ENCODE peak calls at places on chromosomes 1 and 21, in seven cellular contexts. One of them, this sample, is unnamed.

GRCh38 chr1:44300882-44301281 is 54.2 kb downstream of the ERI3 start:
- DNase-seq in stomach: no peak
- DNase-seq in body of pancreas: no peak
- DNase-seq in transverse colon: no peak
- DNase-seq in sigmoid colon: no peak
- DNase-seq in spleen: no peak
- DNase-seq in testis: no peak
- DNase-seq in this sample: no peak

GRCh38 chr1:198638894-198639319 is at the start of gene PTPRC:
- DNase-seq in body of pancreas: no peak
- DNase-seq in testis: no peak
- DNase-seq in spleen: no peak
- DNase-seq in sigmoid colon: no peak
- DNase-seq in stomach: no peak
- DNase-seq in transverse colon: no peak
- DNase-seq in this sample: no peak

GRCh38 chr1:208270679-208271111 is 26.5 kb upstream of the PLXNA2 start:
- DNase-seq in transverse colon: no peak
- DNase-seq in stomach: no peak
- DNase-seq in body of pancreas: no peak
- DNase-seq in sigmoid colon: no peak
- DNase-seq in spleen: no peak
- DNase-seq in testis: no peak
- DNase-seq in this sample: no peak

GRCh38 chr1:9180077-9180819 is 51.3 kb upstream of the GPR157 start:
- DNase-seq in stomach: no peak
- DNase-seq in testis: no peak
- DNase-seq in spleen: no peak
- DNase-seq in body of pancreas: no peak
- DNase-seq in sigmoid colon: no peak
- DNase-seq in transverse colon: no peak
- DNase-seq in this sample: no peak

GRCh38 chr21:45280178-45280821 is 7.4 kb downstream of the POFUT2 start:
- DNase-seq in body of pancreas: no peak
- DNase-seq in spleen: peak; percentile 65
- DNase-seq in testis: no peak
- DNase-seq in sigmoid colon: no peak
- DNase-seq in stomach: peak; percentile 13
- DNase-seq in transverse colon: no peak
- DNase-seq in this sample: no peak

GRCh38 chr1:77015748-77016341 is 148.6 kb downstream of the ST6GALNAC5 start:
- DNase-seq in spleen: no peak
- DNase-seq in body of pancreas: no peak
- DNase-seq in sigmoid colon: no peak
- DNase-seq in transverse colon: no peak
- DNase-seq in stomach: no peak
- DNase-seq in testis: no peak
- DNase-seq in this sample: no peak

GRCh38 chr1:2086446-2087082 is 36.4 kb downstream of the PRKCZ start:
- DNase-seq in body of pancreas: no peak
- DNase-seq in sigmoid colon: no peak
- DNase-seq in spleen: no peak
- DNase-seq in transverse colon: no peak
- DNase-seq in testis: no peak
- DNase-seq in stomach: no peak
- DNase-seq in this sample: no peak

GRCh38 chr1:156645666-156646065 is 3.7 kb downstream of the BCAN start:
- DNase-seq in sigmoid colon: no peak
- DNase-seq in stomach: no peak
- DNase-seq in testis: no peak
- DNase-seq in body of pancreas: no peak
- DNase-seq in transverse colon: no peak
- DNase-seq in spleen: no peak
- DNase-seq in this sample: no peak

GRCh38 chr1:11882814-11883538 is 24.2 kb upstream of the NPPB start:
- DNase-seq in spleen: no peak
- DNase-seq in transverse colon: peak; percentile 69
- DNase-seq in stomach: peak; percentile 88
- DNase-seq in sigmoid colon: no peak
- DNase-seq in body of pancreas: peak; percentile 89
- DNase-seq in testis: peak; percentile 27
- DNase-seq in this sample: no peak

GRCh38 chr1:116991918-116992317 is 9.6 kb upstream of the CD101 start:
- DNase-seq in spleen: no peak
- DNase-seq in stomach: no peak
- DNase-seq in transverse colon: no peak
- DNase-seq in sigmoid colon: no peak
- DNase-seq in testis: no peak
- DNase-seq in body of pancreas: no peak
- DNase-seq in this sample: no peak

GRCh38 chr1:13801711-13802486 is 101.9 kb downstream of the PRDM2 start:
- DNase-seq in sigmoid colon: no peak
- DNase-seq in body of pancreas: no peak
- DNase-seq in testis: no peak
- DNase-seq in spleen: no peak
- DNase-seq in transverse colon: peak; percentile 55
- DNase-seq in stomach: peak; percentile 62
- DNase-seq in this sample: no peak

GRCh38 chr1:9197186-9198099 is 37.1 kb upstream of the H6PD start:
- DNase-seq in testis: no peak
- DNase-seq in spleen: no peak
- DNase-seq in sigmoid colon: no peak
- DNase-seq in body of pancreas: no peak
- DNase-seq in transverse colon: no peak
- DNase-seq in stomach: no peak
- DNase-seq in this sample: no peak

GRCh38 chr1:221350091-221350490 is 391.8 kb downstream of the DUSP10 start:
- DNase-seq in sigmoid colon: no peak
- DNase-seq in testis: no peak
- DNase-seq in transverse colon: no peak
- DNase-seq in spleen: no peak
- DNase-seq in body of pancreas: no peak
- DNase-seq in stomach: no peak
- DNase-seq in this sample: no peak

GRCh38 chr1:5769146-5769545 is 223.1 kb downstream of the NPHP4 start:
- DNase-seq in transverse colon: no peak
- DNase-seq in body of pancreas: no peak
- DNase-seq in sigmoid colon: no peak
- DNase-seq in testis: peak; percentile 82
- DNase-seq in stomach: no peak
- DNase-seq in spleen: peak; percentile 15
- DNase-seq in this sample: no peak

GRCh38 chr1:172326171-172326570 is 94.3 kb upstream of the C1orf105 start:
- DNase-seq in body of pancreas: no peak
- DNase-seq in testis: no peak
- DNase-seq in spleen: no peak
- DNase-seq in stomach: no peak
- DNase-seq in sigmoid colon: no peak
- DNase-seq in transverse colon: no peak
- DNase-seq in this sample: no peak

GRCh38 chr1:90993245-90993644 is 28.6 kb downstream of the ZNF644 start:
- DNase-seq in stomach: no peak
- DNase-seq in testis: no peak
- DNase-seq in sigmoid colon: no peak
- DNase-seq in body of pancreas: peak; percentile 59
- DNase-seq in spleen: no peak
- DNase-seq in transverse colon: no peak
- DNase-seq in this sample: no peak

DNA sequence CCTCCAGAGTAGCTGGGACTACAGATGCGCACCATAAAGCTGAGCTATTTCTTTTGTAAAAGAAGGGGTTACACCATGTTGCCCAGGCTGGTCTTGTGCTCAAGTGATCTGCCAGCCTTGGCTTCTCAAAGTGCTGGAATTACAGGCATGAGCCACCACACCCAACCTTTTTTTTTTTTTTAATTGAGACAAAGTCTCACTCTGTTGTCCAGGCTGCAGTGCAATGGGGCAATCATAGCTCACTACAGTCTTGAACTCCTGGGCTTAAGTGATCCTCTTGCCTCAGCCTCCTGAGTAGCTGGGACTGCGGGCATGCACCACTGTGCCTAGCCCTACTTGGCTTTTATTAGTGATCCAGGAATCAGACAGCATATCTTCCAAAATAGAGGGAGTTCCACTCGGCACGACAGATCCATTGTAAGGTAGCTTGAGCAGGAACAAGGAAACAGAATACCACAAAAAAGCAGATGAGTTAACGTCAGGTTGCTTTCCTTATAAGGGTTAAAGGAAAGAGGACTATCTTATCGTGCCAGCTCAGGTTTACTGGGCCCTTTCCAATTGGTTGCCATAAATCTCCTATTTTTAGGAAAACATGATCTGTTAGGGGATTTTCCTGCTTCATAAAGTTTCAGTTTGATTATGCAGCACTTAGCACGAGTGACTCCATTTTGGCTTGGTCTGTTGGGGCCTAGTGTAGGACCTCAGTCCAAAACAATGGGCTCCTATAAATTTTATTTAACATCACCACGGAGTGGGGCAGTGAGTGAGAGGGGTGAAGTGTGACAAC is 45.2 kb downstream of the NENF start:
- DNase-seq in transverse colon: peak; percentile 28
- DNase-seq in spleen: no peak
- DNase-seq in body of pancreas: no peak
- DNase-seq in sigmoid colon: peak; percentile 32
- DNase-seq in stomach: no peak
- DNase-seq in testis: no peak
- DNase-seq in this sample: no peak
- H3K27ac ChIP-seq in transverse colon: peak overlapping the region; percentile 61
- H3K27ac ChIP-seq in spleen: no peak overlapping the region
- H3K27ac ChIP-seq in body of pancreas: no peak overlapping the region
- H3K27ac ChIP-seq in sigmoid colon: no peak overlapping the region
- H3K27ac ChIP-seq in stomach: no peak overlapping the region
- H3K27ac ChIP-seq in testis: no peak overlapping the region
- H3K27ac ChIP-seq in this sample: no peak overlapping the region

DNA sequence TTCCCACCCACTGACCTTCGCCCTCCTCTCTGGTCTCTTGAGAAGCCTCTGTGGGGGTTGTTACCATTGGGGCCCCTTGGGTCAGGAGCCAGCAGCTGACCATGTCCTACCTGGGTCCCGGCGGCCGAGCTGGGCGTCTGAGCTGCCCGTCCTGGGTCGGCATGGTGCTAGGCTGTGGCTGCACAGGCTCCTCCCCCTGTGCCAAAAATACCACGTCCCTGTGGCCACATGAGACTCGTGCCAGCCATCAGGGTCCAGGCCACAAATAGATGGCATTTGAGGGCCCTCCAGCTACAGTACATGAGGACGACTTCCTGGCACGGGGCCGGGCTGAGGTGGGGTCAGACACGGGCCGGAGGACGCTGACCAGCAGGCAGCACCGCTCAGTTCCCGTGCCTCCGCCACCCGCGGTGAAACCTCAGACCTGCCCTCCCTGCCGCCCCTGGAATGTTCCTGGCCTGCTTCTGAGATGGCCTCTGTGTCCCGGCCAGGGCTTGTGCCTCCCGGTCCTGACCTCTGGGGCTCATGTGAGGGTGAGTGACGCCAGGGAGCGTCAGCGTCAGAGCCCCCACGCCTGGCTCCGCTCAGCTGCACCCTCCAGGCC is at the start of gene PERM1:
- DNase-seq in testis: no peak
- DNase-seq in body of pancreas: no peak
- DNase-seq in transverse colon: no peak
- DNase-seq in spleen: no peak
- DNase-seq in sigmoid colon: no peak
- DNase-seq in stomach: no peak
- DNase-seq in this sample: no peak
- TF ChIP-seq POLR2A in testis: no peak
- TF ChIP-seq POLR2A in body of pancreas: no peak
- TF ChIP-seq POLR2A in transverse colon: no peak
- TF ChIP-seq POLR2A in spleen: no peak
- TF ChIP-seq POLR2A in sigmoid colon: no peak
- TF ChIP-seq POLR2A in stomach: no peak
- TF ChIP-seq POLR2A in this sample: no peak

DNA sequence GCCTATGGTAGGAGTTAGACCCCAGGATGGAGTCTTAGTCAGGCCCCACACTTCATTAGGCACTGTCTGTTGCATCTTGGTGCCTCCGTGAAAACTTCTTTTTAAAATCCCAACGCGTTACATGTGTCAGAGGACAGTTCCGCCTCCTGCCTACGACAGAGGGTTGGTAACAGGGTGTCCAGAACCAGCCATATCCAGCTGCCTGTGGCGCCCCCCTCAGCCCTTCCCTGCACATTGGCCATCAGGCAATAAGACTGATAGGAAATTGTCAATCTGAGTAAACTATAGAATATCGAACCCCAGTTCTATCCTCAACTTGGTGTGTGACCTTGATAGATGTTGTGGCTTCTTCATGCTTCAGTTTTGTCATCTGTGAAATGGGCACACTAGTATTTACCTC is 108.6 kb upstream of the CSF3R start:
- DNase-seq in stomach: no peak
- DNase-seq in testis: peak; percentile 48
- DNase-seq in spleen: peak; percentile 4
- DNase-seq in body of pancreas: no peak
- DNase-seq in transverse colon: no peak
- DNase-seq in sigmoid colon: no peak
- DNase-seq in this sample: no peak
- TF ChIP-seq CTCF in stomach: no peak
- TF ChIP-seq CTCF in testis: no peak
- TF ChIP-seq CTCF in spleen: no peak
- TF ChIP-seq CTCF in body of pancreas: no peak
- TF ChIP-seq CTCF in transverse colon: no peak
- TF ChIP-seq CTCF in sigmoid colon: no peak
- TF ChIP-seq CTCF in this sample: no peak

DNA sequence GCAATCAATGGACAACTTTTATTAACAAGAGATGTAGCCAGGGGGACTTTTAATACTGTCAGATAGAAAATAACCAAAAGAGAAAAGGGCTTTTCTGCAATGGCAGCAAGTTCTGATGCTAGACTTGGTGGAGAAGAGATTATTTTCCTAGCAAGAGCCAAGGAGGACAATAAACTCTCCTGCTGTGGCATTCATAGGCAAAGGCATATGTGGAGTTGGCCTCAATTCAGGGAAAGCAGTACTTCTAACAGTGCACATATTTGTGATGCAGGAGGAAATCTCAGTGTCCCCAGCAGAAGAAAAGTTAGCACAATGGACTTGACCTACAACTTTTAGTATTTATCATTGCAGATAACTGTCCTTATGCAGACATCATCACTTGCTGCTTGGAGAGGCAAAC is 75.1 kb upstream of the GRIK1 start:
- DNase-seq in spleen: no peak
- DNase-seq in testis: no peak
- DNase-seq in stomach: no peak
- DNase-seq in sigmoid colon: no peak
- DNase-seq in transverse colon: no peak
- DNase-seq in body of pancreas: no peak
- DNase-seq in this sample: no peak
- H3K27ac ChIP-seq in spleen: no peak overlapping the region
- H3K27ac ChIP-seq in testis: no peak overlapping the region
- H3K27ac ChIP-seq in stomach: no peak overlapping the region
- H3K27ac ChIP-seq in sigmoid colon: no peak overlapping the region
- H3K27ac ChIP-seq in transverse colon: no peak overlapping the region
- H3K27ac ChIP-seq in body of pancreas: no peak overlapping the region
- H3K27ac ChIP-seq in this sample: no peak overlapping the region